ENCODE peak calls at places on chromosomes 2 and 18, in seven cellular contexts. Q is Peyer's patch; U is breast epithelium; F is RWPE2; I is HCT116; J is A549; N is CD4-positive, alpha-beta T cell. E is an unnamed sample.
A peak's percentile ranks its signal among the peaks of the same experiment; 100 is the strongest.

GRCh38 chr2:84694088-84694622 is 177.9 kb downstream of the DNAH6 start:
- DNase-seq in U (no peak), F (no peak), Q (no peak), J (no peak), I (no peak), N (peak; percentile 9), E (no peak)

GRCh38 chr2:239570971-239571520 is 170.2 kb upstream of the HDAC4 start:
- DNase-seq in J (no peak), N (no peak), Q (peak; percentile 41), F (no peak), I (no peak), U (no peak), E (no peak)

GRCh38 chr2:150271952-150272351 is 215.5 kb downstream of the RND3 start:
- DNase-seq in J (peak; percentile 36), N (no peak), U (no peak), Q (no peak), F (no peak), I (no peak), E (no peak)

GRCh38 chr2:207122914-207123744 is 42.6 kb downstream of the KLF7 start:
- DNase-seq in J (no peak), N (peak; percentile 16), F (no peak), Q (no peak), I (peak; percentile 59), U (no peak), E (no peak)

GRCh38 chr2:15191801-15192200 is 369.3 kb downstream of the NBAS start:
- DNase-seq in N (no peak), J (no peak), U (no peak), F (no peak), I (peak; percentile 21), Q (no peak), E (no peak)

GRCh38 chr2:182866095-182866460 is 359 bp downstream of the FRZB start:
- DNase-seq in N (no peak), J (no peak), Q (peak; percentile 49), U (peak; percentile 24), I (no peak), F (no peak), E (no peak)

GRCh38 chr2:176122633-176123482 is at the start of gene HOXD9:
- DNase-seq in F (no peak), N (no peak), I (no peak), U (no peak), Q (peak; percentile 70), J (no peak), E (no peak)

GRCh38 chr2:107810734-107811133 is 16.0 kb upstream of the RGPD4 start:
- DNase-seq in I (no peak), U (no peak), F (no peak), N (no peak), J (no peak), Q (no peak), E (no peak)

GRCh38 chr2:106105151-106105922 is 88.8 kb downstream of the UXS1 start:
- DNase-seq in Q (no peak), J (no peak), N (no peak), F (no peak), U (no peak), I (no peak), E (no peak)

GRCh38 chr2:64632855-64633819 is 20.6 kb downstream of the SERTAD2 start:
- DNase-seq in I (no peak), U (no peak), F (no peak), Q (no peak), N (no peak), J (no peak), E (no peak)

GRCh38 chr18:46366211-46366610 is 262.0 kb downstream of the HAUS1 start:
- DNase-seq in F (no peak), J (no peak), N (no peak), Q (no peak), U (no peak), I (no peak), E (no peak)

GRCh38 chr2:206219957-206220356 is 54.5 kb upstream of the ZDBF2 start:
- DNase-seq in I (no peak), N (no peak), U (no peak), J (no peak), Q (no peak), F (no peak), E (no peak)

GRCh38 chr2:69253893-69254292 is 133.1 kb downstream of the GFPT1 start:
- DNase-seq in N (no peak), J (peak; percentile 99), I (no peak), U (peak; percentile 43), Q (no peak), F (peak; percentile 72), E (no peak)

GRCh38 chr2:239381709-239382134 is 19.1 kb downstream of the HDAC4 start:
- DNase-seq in I (no peak), Q (peak; percentile 29), U (no peak), N (no peak), J (no peak), F (no peak), E (no peak)

GRCh38 chr2:12764075-12764722 is 47.5 kb downstream of the TRIB2 start:
- DNase-seq in J (no peak), Q (no peak), N (no peak), I (no peak), U (no peak), F (no peak), E (no peak)

GRCh38 chr2:1510184-1510583 is 96.9 kb downstream of the TPO start:
- DNase-seq in U (no peak), J (no peak), I (no peak), Q (no peak), F (peak; percentile 9), N (no peak), E (no peak)
- H3K27ac ChIP-seq in U (no peak overlapping the region), J (no peak overlapping the region), I (no peak overlapping the region), Q (no peak overlapping the region), F (no peak overlapping the region), N (no peak overlapping the region), E (no peak overlapping the region)

GRCh38 chr2:237689569-237690131 is 62.3 kb downstream of the LRRFIP1 start:
- DNase-seq in F (no peak), Q (no peak), U (no peak), J (no peak), N (no peak), I (no peak), E (no peak)
- H3K27ac ChIP-seq in F (peak overlapping the region; percentile 58), Q (peak overlapping the region; percentile 9), U (peak overlapping the region; percentile 94), J (no peak overlapping the region), N (peak overlapping the region; percentile 55), I (no peak overlapping the region), E (peak overlapping the region; percentile 52)

DNA sequence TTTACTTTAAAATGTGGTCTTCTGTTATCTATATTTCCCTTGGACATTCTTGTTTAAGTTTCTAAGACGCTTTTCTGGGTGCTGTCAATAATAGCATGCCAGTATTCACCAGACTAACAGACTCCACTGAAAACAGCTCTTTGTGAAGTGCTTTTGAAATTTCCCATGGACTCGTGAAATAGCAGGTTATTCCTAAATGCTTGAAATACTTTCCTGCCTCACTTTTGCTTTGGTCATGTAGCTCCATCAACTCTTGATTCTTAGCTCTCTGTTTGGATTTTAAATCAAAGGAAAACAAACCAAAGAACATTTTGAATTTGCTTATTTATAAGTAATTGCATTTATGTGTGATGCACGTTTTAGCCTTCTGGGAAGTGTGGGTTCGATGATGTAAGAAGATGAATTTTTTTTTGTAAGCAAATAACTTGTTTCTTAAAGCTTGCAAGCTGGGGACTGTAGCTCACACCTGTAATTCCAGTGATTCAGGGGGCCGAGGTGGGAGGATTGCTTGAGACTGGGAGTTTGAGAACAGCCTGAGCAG is 147.8 kb downstream of the WDSUB1 start:
- DNase-seq in J (no peak), U (no peak), N (no peak), F (no peak), I (no peak), Q (no peak), E (no peak)
- H3K27ac ChIP-seq in J (no peak overlapping the region), U (peak overlapping the region; percentile 78), N (no peak overlapping the region), F (peak overlapping the region; percentile 73), I (no peak overlapping the region), Q (no peak overlapping the region), E (no peak overlapping the region)

GRCh38 chr18:76725445-76725844 is 96.9 kb upstream of the ZNF236 start:
- DNase-seq in F (no peak), N (no peak), I (no peak), Q (no peak), U (no peak), J (no peak), E (no peak)
- H3K27ac ChIP-seq in F (no peak overlapping the region), N (no peak overlapping the region), I (no peak overlapping the region), Q (no peak overlapping the region), U (no peak overlapping the region), J (no peak overlapping the region), E (no peak overlapping the region)

GRCh38 chr2:170585067-170585466 is 130.1 kb upstream of the SP5 start:
- DNase-seq in F (no peak), N (no peak), Q (no peak), U (no peak), J (no peak), I (no peak), E (no peak)

GRCh38 chr2:170582747-170583463 is 132.2 kb upstream of the SP5 start:
- DNase-seq in F (no peak), Q (no peak), J (no peak), U (no peak), N (no peak), I (no peak), E (no peak)

GRCh38 chr2:170578596-170578995 is 136.5 kb upstream of the SP5 start:
- DNase-seq in F (no peak), J (no peak), I (no peak), U (no peak), Q (no peak), N (no peak), E (no peak)

GRCh38 chr2:170587117-170587516 is 128.0 kb upstream of the SP5 start:
- DNase-seq in N (no peak), J (no peak), I (no peak), U (no peak), F (no peak), Q (no peak), E (no peak)

GRCh38 chr2:170582313-170582712 is 132.8 kb upstream of the SP5 start:
- DNase-seq in N (no peak), J (no peak), I (no peak), U (no peak), Q (no peak), F (no peak), E (no peak)
- H3K27ac ChIP-seq in N (no peak overlapping the region), J (no peak overlapping the region), I (no peak overlapping the region), U (no peak overlapping the region), Q (no peak overlapping the region), F (no peak overlapping the region), E (no peak overlapping the region)

DNA sequence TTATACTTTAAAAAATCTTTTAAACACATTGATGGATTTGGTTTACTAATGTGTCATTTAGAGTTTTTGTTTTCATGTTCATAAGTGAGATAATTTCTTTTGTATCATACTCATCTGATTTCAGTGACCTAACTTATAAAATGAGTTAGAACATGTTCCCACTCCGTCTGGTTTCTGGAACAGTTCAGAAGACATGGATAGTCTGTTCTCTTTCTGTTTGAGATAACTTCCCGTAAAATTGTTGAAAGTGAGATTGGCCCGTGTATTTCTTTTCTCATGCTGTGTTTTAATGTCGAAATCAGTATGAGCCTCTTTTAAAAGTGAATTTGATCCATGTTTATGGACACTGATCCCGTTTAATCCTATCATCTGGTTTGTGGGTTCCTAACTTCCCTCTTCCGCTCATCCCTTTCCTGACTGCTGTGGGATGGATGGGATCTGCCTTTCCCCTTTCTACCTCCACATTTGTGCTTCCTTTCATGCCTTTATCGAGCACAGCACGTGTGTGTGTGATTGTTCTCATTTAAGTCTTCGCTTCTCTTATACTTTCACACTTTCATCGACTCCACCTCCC is 78.9 kb downstream of the COPS8 start:
- DNase-seq in N (no peak), I (no peak), F (no peak), J (no peak), Q (no peak), U (no peak), E (no peak)
- H3K27ac ChIP-seq in N (no peak overlapping the region), I (no peak overlapping the region), F (no peak overlapping the region), J (no peak overlapping the region), Q (no peak overlapping the region), U (no peak overlapping the region), E (no peak overlapping the region)

E was measured in caudate nucleus.